ENCODE peak calls at places on chromosome 13, in four cellular contexts. W is DMS153; U is activated T-helper 2 cell treated with anti-CD3 and anti-CD28 coated beads, Interferon-gamma antibody, Interleukin-2, Interleukin-4, amounts not matched to agents 10 μg/mL and 5 μg/mL and 100 μg/mL, durations not matched to agents 14 hours and 24 hours and 36 hours; B is lower leg skin. Y is an unnamed sample.

GRCh38 chr13:64937302-64937701 is 2292.8 kb downstream of the PCDH9 start:
- DNase-seq in U (no peak), B (no peak), W (no peak), Y (no peak)

GRCh38 chr13:25882732-25883357 is 169.0 kb downstream of the SHISA2 start:
- DNase-seq in B (no peak), W (no peak), U (no peak), Y (no peak)

GRCh38 chr13:103229674-103230073 is 163.5 kb upstream of the SLC10A2 start:
- DNase-seq in W (no peak), U (no peak), B (no peak), Y (no peak)

GRCh38 chr13:45278096-45278645 is 62.8 kb downstream of the TPT1 start:
- DNase-seq in U (no peak), B (no peak), W (no peak), Y (no peak)

GRCh38 chr13:73334459-73334858 is 275.7 kb downstream of the KLF5 start:
- DNase-seq in W (no peak), U (no peak), B (peak), Y (no peak)

GRCh38 chr13:26406791-26407190 is 150.7 kb upstream of the WASF3 start:
- DNase-seq in W (no peak), U (no peak), B (no peak), Y (peak)

GRCh38 chr13:103067751-103068563 is 1.7 kb upstream of the SLC10A2 start:
- DNase-seq in W (no peak), B (no peak), U (no peak), Y (no peak)

GRCh38 chr13:113845055-113845454 is 18.8 kb downstream of the GAS6 start:
- DNase-seq in B (no peak), W (no peak), U (no peak), Y (no peak)

GRCh38 chr13:113647351-113648217 is 10.4 kb downstream of the ATP4B start:
- DNase-seq in U (no peak), W (peak), B (peak), Y (peak)

GRCh38 chr13:94999871-95000270 is 287.5 kb upstream of the SOX21 start:
- DNase-seq in B (no peak), W (no peak), U (no peak), Y (no peak)

GRCh38 chr13:88063741-88064140 is 392.6 kb downstream of the SLITRK5 start:
- DNase-seq in W (no peak), B (no peak), U (no peak), Y (no peak)

GRCh38 chr13:44710576-44710975 is 134.4 kb upstream of the TSC22D1 start:
- DNase-seq in B (no peak), U (no peak), W (no peak), Y (no peak)

GRCh38 chr13:31476753-31477152 is 262.6 kb upstream of the RXFP2 start:
- DNase-seq in B (no peak), W (no peak), U (no peak), Y (no peak)

GRCh38 chr13:94415484-94415883 is 64.0 kb downstream of the DCT start:
- DNase-seq in U (no peak), W (peak), B (no peak), Y (no peak)

GRCh38 chr13:21361123-21361522 is 98.0 kb downstream of the ZDHHC20 start:
- DNase-seq in B (no peak), U (no peak), W (no peak), Y (no peak)

GRCh38 chr13:30551194-30551593 is 66.5 kb upstream of the USPL1 start:
- DNase-seq in B (no peak), W (no peak), U (no peak), Y (no peak)

GRCh38 chr13:91361755-91362271 is 14.3 kb downstream of the MIR17HG start:
- DNase-seq in U (no peak), W (no peak), B (no peak), Y (no peak)

GRCh38 chr13:48542581-48543341 is 9.9 kb upstream of the RCBTB2 start:
- DNase-seq in U (no peak), W (peak), B (peak), Y (no peak)

GRCh38 chr13:43787998-43788397 is 1.2 kb upstream of the ENOX1 start:
- DNase-seq in B (no peak), U (no peak), W (peak), Y (no peak)

GRCh38 chr13:78993792-78994191 is 334.8 kb upstream of the OBI1 start:
- DNase-seq in B (no peak), U (no peak), W (no peak), Y (no peak)

GRCh38 chr13:111187879-111188643 is 73.0 kb downstream of the ARHGEF7 start:
- DNase-seq in U (no peak), B (no peak), W (no peak), Y (no peak)

GRCh38 chr13:69857188-69857821 is 250.3 kb upstream of the ATXN8OS start:
- DNase-seq in B (no peak), W (peak), U (no peak), Y (no peak)

GRCh38 chr13:85631801-85632200 is 167.4 kb downstream of the SLITRK6 start:
- DNase-seq in B (no peak), W (no peak), U (no peak), Y (no peak)

GRCh38 chr13:106573855-106574254 is 5.9 kb upstream of the ARGLU1 start:
- DNase-seq in U (no peak), W (no peak), B (peak), Y (no peak)

GRCh38 chr13:26624572-26624971 is 67.1 kb downstream of the WASF3 start:
- DNase-seq in B (no peak), W (no peak), U (no peak), Y (no peak)

GRCh38 chr13:33918199-33918932 is 100.4 kb downstream of the RFC3 start:
- DNase-seq in B (no peak), W (peak), U (no peak), Y (peak)

GRCh38 chr13:34257980-34258379 is 440.0 kb downstream of the RFC3 start:
- DNase-seq in W (no peak), U (no peak), B (no peak), Y (no peak)

GRCh38 chr13:77774181-77774580 is 76.7 kb downstream of the SLAIN1 start:
- DNase-seq in U (no peak), B (no peak), W (no peak), Y (no peak)

GRCh38 chr13:91133941-91134772 is 213.3 kb upstream of the MIR17HG start:
- DNase-seq in W (peak), B (peak), U (no peak), Y (no peak)

GRCh38 chr13:60329221-60329983 is 67.6 kb upstream of the TDRD3 start:
- DNase-seq in B (no peak), W (peak), U (no peak), Y (no peak)